ENCODE peak calls at places on chromosomes 16 and 17, in six cellular contexts. M is neural crest cell, E is HFFc6, A is endothelial cell, O is HCT116, U is thoracic aorta. P is an unnamed sample.

GRCh38 chr16:78686601-78687000 is 587.1 kb downstream of the WWOX start:
- DNase-seq in M (no peak), E (no peak), A (no peak), O (no peak), U (no peak), P (no peak)

GRCh38 chr16:68068926-68069325 is 16.2 kb upstream of the NFATC3 start:
- DNase-seq in M (no peak), E (no peak), A (no peak), O (no peak), U (no peak), P (no peak)

GRCh38 chr16:1296688-1297412 is 12.6 kb upstream of the UBE2I start:
- DNase-seq in M (no peak), E (peak), A (no peak), O (peak), U (no peak), P (no peak)

GRCh38 chr17:5373112-5373511 is 46.4 kb downstream of the NUP88 start:
- DNase-seq in M (no peak), E (no peak), A (no peak), O (no peak), U (no peak), P (no peak)

GRCh38 chr17:57507828-57508227 is 237.3 kb downstream of the CCDC182 start:
- DNase-seq in M (no peak), E (no peak), A (no peak), O (no peak), U (no peak), P (no peak)

GRCh38 chr16:3401719-3402397 is 843 bp downstream of the ZNF174 start:
- DNase-seq in M (peak), E (peak), A (peak), O (no peak), U (no peak), P (no peak)

GRCh38 chr17:75854111-75854748 is 905 bp downstream of the WBP2 start:
- DNase-seq in M (no peak), E (peak), A (no peak), O (no peak), U (no peak), P (no peak)

GRCh38 chr16:11094838-11095565 is 150.6 kb downstream of the CLEC16A start:
- DNase-seq in M (no peak), E (no peak), A (no peak), O (no peak), U (no peak), P (no peak)

GRCh38 chr16:23137256-23137655 is 12.0 kb downstream of the USP31 start:
- DNase-seq in M (no peak), E (no peak), A (no peak), O (no peak), U (no peak), P (no peak)

GRCh38 chr16:361341-361871 is 8.9 kb upstream of the AXIN1 start:
- DNase-seq in M (no peak), E (no peak), A (no peak), O (no peak), U (no peak), P (no peak)

GRCh38 chr17:19464033-19465026 is 53.3 kb downstream of the RNF112 start:
- DNase-seq in M (no peak), E (no peak), A (no peak), O (no peak), U (no peak), P (no peak)

GRCh38 chr16:57038151-57038550 is 48.8 kb downstream of the NLRC5 start:
- DNase-seq in M (no peak), E (peak), A (no peak), O (no peak), U (no peak), P (no peak)

GRCh38 chr17:41760878-41761277 is 25.6 kb downstream of the JUP start:
- DNase-seq in M (no peak), E (no peak), A (no peak), O (no peak), U (no peak), P (no peak)

GRCh38 chr16:2228161-2228824 is 4.9 kb downstream of the E4F1 start:
- DNase-seq in M (no peak), E (no peak), A (no peak), O (no peak), U (no peak), P (no peak)

GRCh38 chr17:41642252-41643156 is 18.1 kb upstream of the KRT17 start:
- DNase-seq in M (no peak), E (no peak), A (no peak), O (no peak), U (no peak), P (no peak)

GRCh38 chr17:45722161-45722560 is 62.0 kb upstream of the CRHR1 start:
- DNase-seq in M (peak), E (peak), A (peak), O (peak), U (no peak), P (no peak)

GRCh38 chr17:73232587-73233373 is 28.9 kb downstream of the CPSF4L start:
- DNase-seq in M (no peak), E (peak), A (peak), O (no peak), U (no peak), P (no peak)

GRCh38 chr16:67019171-67019570 is 9.8 kb upstream of the CBFB start:
- DNase-seq in M (no peak), E (no peak), A (no peak), O (no peak), U (no peak), P (no peak)

GRCh38 chr17:73393962-73394361 is 82.2 kb upstream of the CDC42EP4 start:
- DNase-seq in M (no peak), E (no peak), A (no peak), O (peak), U (no peak), P (no peak)

GRCh38 chr16:21156767-21157467 is 1.6 kb upstream of the LDAF1 start:
- DNase-seq in M (peak), E (peak), A (peak), O (peak), U (no peak), P (no peak)

GRCh38 chr16:24624102-24624501 is 84.7 kb downstream of the RBBP6 start:
- DNase-seq in M (no peak), E (no peak), A (no peak), O (no peak), U (no peak), P (no peak)

GRCh38 chr16:84578538-84579126 is 39.2 kb downstream of the COTL1 start:
- DNase-seq in M (no peak), E (no peak), A (no peak), O (no peak), U (no peak), P (no peak)

GRCh38 chr17:76594676-76595075 is 9.0 kb upstream of the ST6GALNAC2 start:
- DNase-seq in M (no peak), E (no peak), A (no peak), O (no peak), U (no peak), P (no peak)

GRCh38 chr17:37300683-37301082 is 75.1 kb upstream of the C17orf78 start:
- DNase-seq in M (no peak), E (no peak), A (no peak), O (no peak), U (no peak), P (no peak)

GRCh38 chr17:73731733-73732132 is 87.5 kb upstream of the SDK2 start:
- DNase-seq in M (no peak), E (no peak), A (no peak), O (no peak), U (no peak), P (no peak)

GRCh38 chr17:18328643-18329204 is 13.6 kb downstream of the SMCR8 start:
- DNase-seq in M (no peak), E (no peak), A (no peak), O (no peak), U (no peak), P (no peak)

GRCh38 chr17:77914440-77915254 is 43.9 kb upstream of the TNRC6C start:
- DNase-seq in M (no peak), E (no peak), A (no peak), O (peak), U (no peak), P (no peak)
- TF ChIP-seq CTCF in M (no peak), E (no peak), A (no peak), O (peak), U (no peak), P (no peak)

GRCh38 chr16:54062361-54063346 is 223.9 kb downstream of the IRX3 start:
- DNase-seq in M (no peak), E (no peak), A (no peak), O (no peak), U (no peak), P (no peak)
- TF ChIP-seq CTCF in M (peak), E (no peak), A (no peak), O (no peak), U (no peak), P (no peak)

DNA sequence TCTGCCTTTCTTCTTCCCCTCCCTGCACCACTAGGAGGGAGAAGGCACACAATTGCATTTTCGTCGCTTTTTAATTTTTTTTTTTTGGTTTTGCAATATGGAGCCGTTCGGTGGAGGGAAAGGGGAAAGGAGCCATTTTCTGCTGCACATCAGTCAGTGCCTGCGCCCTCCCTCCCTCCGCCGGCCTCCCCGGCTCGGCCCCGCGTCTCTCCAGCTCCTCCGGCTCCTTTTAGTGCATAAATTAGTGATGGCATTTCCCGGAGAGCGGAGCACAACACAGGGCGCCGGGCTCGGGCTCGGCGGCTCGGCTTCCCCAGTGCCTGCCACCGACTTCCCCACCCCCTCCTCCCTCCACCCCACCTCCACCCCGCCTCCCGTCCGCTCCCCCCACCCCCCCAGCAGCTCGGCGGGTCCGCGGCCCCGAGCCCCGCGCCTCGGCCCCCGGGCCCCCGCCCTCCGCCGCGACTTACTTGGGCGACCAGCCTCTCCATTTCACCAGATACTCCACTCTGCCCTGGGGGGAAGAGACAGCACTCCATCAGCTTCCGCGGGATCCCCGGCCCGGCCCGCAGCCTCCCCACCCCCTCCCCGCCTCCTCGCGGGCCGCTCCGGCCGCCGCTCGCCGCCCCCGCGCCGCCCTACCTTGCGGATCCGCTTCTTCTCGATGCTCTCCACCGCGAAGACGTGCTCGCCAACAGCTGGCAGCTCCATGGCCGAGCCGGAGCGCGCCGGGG is 532 bp downstream of the CBX4 start:
- DNase-seq in M (peak), E (peak), A (peak), O (no peak), U (no peak), P (peak)
- TF ChIP-seq CTCF in M (no peak), E (peak), A (no peak), O (no peak), U (no peak), P (no peak)

GRCh38 chr16:15608398-15609285 is 34.3 kb downstream of the MARF1 start:
- DNase-seq in M (no peak), E (no peak), A (no peak), O (no peak), U (no peak), P (no peak)
- TF ChIP-seq CTCF in M (no peak), E (no peak), A (no peak), O (no peak), U (no peak), P (no peak)

DNA sequence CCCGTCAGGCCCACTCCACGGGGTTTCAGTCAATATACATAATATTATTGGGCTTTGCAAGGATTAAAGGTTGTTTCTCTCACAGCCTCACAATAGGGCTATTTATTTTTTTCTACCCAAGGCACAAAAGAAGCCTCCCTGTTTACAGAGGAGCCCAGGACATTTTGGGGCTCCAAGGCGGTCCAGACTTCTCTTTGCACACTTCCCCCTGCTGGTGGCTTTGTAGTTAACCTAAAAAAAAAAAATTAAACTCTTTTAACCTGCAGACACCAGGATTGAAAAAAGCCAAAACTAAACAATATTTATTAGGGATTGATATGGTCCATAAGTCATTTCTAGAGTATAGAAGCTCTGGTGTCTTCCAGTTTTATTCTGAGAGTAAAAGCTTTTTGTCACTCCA is 169.7 kb upstream of the ZFHX3 start:
- DNase-seq in M (no peak), E (no peak), A (no peak), O (no peak), U (no peak), P (no peak)
- TF ChIP-seq CTCF in M (peak), E (peak), A (peak), O (peak), U (no peak), P (no peak)

GRCh38 chr17:69606142-69606800 is 191.8 kb downstream of the MAP2K6 start:
- DNase-seq in M (no peak), E (no peak), A (no peak), O (no peak), U (no peak), P (no peak)

GRCh38 chr17:69608808-69609494 is 194.5 kb downstream of the MAP2K6 start:
- DNase-seq in M (no peak), E (peak), A (no peak), O (no peak), U (no peak), P (no peak)

GRCh38 chr17:69607162-69607834 is 192.8 kb downstream of the MAP2K6 start:
- DNase-seq in M (peak), E (peak), A (peak), O (peak), U (no peak), P (no peak)

GRCh38 chr17:69608114-69608513 is 193.6 kb downstream of the MAP2K6 start:
- DNase-seq in M (no peak), E (no peak), A (no peak), O (no peak), U (no peak), P (no peak)

GRCh38 chr17:69609495-69610315 is 195.2 kb downstream of the MAP2K6 start:
- DNase-seq in M (peak), E (peak), A (peak), O (peak), U (no peak), P (no peak)
- TF ChIP-seq CTCF in M (peak), E (peak), A (peak), O (peak), U (no peak), P (no peak)

DNA sequence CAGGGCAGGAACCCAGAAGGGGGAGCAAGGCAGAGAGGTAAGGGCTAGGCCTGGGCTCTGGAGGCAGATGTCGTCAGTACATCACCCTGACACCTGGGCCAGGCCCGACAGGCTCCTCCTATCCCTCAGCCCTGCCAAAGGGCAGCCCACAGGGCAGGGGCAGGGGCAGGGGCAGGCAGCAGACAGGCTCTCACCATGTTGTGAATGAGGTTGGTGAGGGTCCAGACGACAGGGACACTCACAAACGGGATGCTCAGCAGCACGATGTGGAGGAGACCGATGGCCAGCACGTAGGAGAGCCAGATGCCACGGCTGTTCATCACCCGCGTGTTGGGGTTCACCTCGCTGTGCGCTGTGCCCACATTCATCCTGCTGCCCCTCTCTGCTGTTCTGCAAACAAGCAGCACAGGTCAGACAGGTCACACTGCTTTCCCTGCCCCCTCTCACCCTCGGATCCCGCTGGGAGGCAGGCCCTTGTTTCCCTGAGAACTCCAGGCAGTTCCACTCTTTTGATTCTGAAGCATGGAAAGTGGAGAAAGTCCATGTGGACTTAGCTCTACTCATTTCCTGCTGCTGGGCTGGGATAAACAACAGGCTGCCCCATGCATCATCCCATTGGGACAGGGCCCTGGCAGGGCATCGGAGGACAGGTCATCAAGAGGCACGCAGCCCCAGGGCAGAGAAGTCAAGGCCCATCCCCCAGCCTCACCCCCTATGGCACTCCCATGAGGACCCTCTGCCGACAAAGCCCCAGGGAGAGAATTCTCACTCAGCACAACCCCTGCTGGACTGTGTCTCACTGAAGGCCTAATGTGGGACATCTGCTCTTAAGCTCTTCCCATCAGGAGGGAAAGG is 3.3 kb downstream of the ORMDL3 start:
- DNase-seq in M (peak), E (no peak), A (no peak), O (no peak), U (no peak), P (no peak)
- TF ChIP-seq CTCF in M (peak), E (no peak), A (no peak), O (no peak), U (no peak), P (no peak)

GRCh38 chr17:17107891-17108680 is 65.8 kb downstream of the MPRIP start:
- DNase-seq in M (no peak), E (no peak), A (no peak), O (no peak), U (no peak), P (no peak)

GRCh38 chr17:17110520-17110919 is 68.3 kb downstream of the MPRIP start:
- DNase-seq in M (no peak), E (no peak), A (no peak), O (no peak), U (no peak), P (no peak)

GRCh38 chr17:17108681-17109049 is 66.4 kb downstream of the MPRIP start:
- DNase-seq in M (no peak), E (no peak), A (no peak), O (no peak), U (no peak), P (no peak)

GRCh38 chr17:17109896-17110295 is 67.6 kb downstream of the MPRIP start:
- DNase-seq in M (no peak), E (no peak), A (no peak), O (no peak), U (no peak), P (no peak)

GRCh38 chr17:17109231-17109630 is 67.0 kb downstream of the MPRIP start:
- DNase-seq in M (no peak), E (no peak), A (no peak), O (no peak), U (no peak), P (no peak)
- TF ChIP-seq CTCF in M (no peak), E (peak), A (no peak), O (no peak), U (no peak), P (no peak)

GRCh38 chr17:65936013-65936412 is 255.9 kb downstream of the CEP112 start:
- DNase-seq in M (no peak), E (peak), A (no peak), O (no peak), U (no peak), P (no peak)

GRCh38 chr17:65942592-65942991 is 249.3 kb downstream of the CEP112 start:
- DNase-seq in M (no peak), E (no peak), A (no peak), O (no peak), U (no peak), P (no peak)

GRCh38 chr17:65941500-65941899 is 250.4 kb downstream of the CEP112 start:
- DNase-seq in M (no peak), E (no peak), A (no peak), O (no peak), U (no peak), P (no peak)
- TF ChIP-seq CTCF in M (peak), E (peak), A (peak), O (peak), U (no peak), P (no peak)